ENCODE peak calls at places on chromosome 9, in eight cellular contexts. One of them, this sample, is unnamed. For H3K4me1, the result is how much of the 10 kb centered on the place peaks cover.

GRCh38 chr9:97038551-97038908 is 412 bp downstream of the CTSV start:
- DNase-seq in GM23338: no peak
- DNase-seq in A549: no peak
- DNase-seq in HCT116: no peak
- DNase-seq in SK-N-SH: no peak
- DNase-seq in HepG2: no peak
- DNase-seq in GM12878: no peak
- DNase-seq in K562: no peak
- DNase-seq in this sample: no peak

GRCh38 chr9:127796225-127796813 is 6.4 kb upstream of the FPGS start:
- DNase-seq in GM23338: no peak
- DNase-seq in A549: no peak
- DNase-seq in HCT116: no peak
- DNase-seq in SK-N-SH: no peak
- DNase-seq in HepG2: peak
- DNase-seq in GM12878: no peak
- DNase-seq in K562: no peak
- DNase-seq in this sample: no peak

GRCh38 chr9:90890146-90890545 is 88.5 kb downstream of the SYK start:
- DNase-seq in GM23338: peak
- DNase-seq in A549: peak
- DNase-seq in HCT116: no peak
- DNase-seq in SK-N-SH: peak
- DNase-seq in HepG2: peak
- DNase-seq in GM12878: no peak
- DNase-seq in K562: no peak
- DNase-seq in this sample: no peak

GRCh38 chr9:133768859-133769510 is 30.8 kb upstream of the SARDH start:
- DNase-seq in GM23338: peak
- DNase-seq in A549: no peak
- DNase-seq in HCT116: no peak
- DNase-seq in SK-N-SH: no peak
- DNase-seq in HepG2: peak
- DNase-seq in GM12878: no peak
- DNase-seq in K562: peak
- DNase-seq in this sample: no peak

GRCh38 chr9:13717356-13718057 is 438.0 kb upstream of the MPDZ start:
- DNase-seq in GM23338: no peak
- DNase-seq in A549: no peak
- DNase-seq in HCT116: no peak
- DNase-seq in SK-N-SH: no peak
- DNase-seq in HepG2: no peak
- DNase-seq in GM12878: no peak
- DNase-seq in K562: no peak
- DNase-seq in this sample: no peak

GRCh38 chr9:104915739-104916138 is 12.2 kb downstream of the ABCA1 start:
- DNase-seq in GM23338: no peak
- DNase-seq in A549: no peak
- DNase-seq in HCT116: no peak
- DNase-seq in SK-N-SH: no peak
- DNase-seq in HepG2: no peak
- DNase-seq in GM12878: no peak
- DNase-seq in K562: no peak
- DNase-seq in this sample: no peak

GRCh38 chr9:4097490-4097889 is 202.4 kb downstream of the GLIS3 start:
- DNase-seq in GM23338: no peak
- DNase-seq in A549: no peak
- DNase-seq in HCT116: no peak
- DNase-seq in SK-N-SH: no peak
- DNase-seq in HepG2: no peak
- DNase-seq in GM12878: no peak
- DNase-seq in K562: no peak
- DNase-seq in this sample: no peak

GRCh38 chr9:122468735-122469134 is 9.0 kb downstream of the OR1J1 start:
- DNase-seq in GM23338: no peak
- DNase-seq in A549: no peak
- DNase-seq in HCT116: no peak
- DNase-seq in SK-N-SH: no peak
- DNase-seq in HepG2: no peak
- DNase-seq in GM12878: no peak
- DNase-seq in K562: no peak
- DNase-seq in this sample: no peak

GRCh38 chr9:14372437-14373318 is 58.7 kb upstream of the NFIB start:
- DNase-seq in GM23338: peak
- DNase-seq in A549: peak
- DNase-seq in HCT116: peak
- DNase-seq in SK-N-SH: peak
- DNase-seq in HepG2: peak
- DNase-seq in GM12878: no peak
- DNase-seq in K562: peak
- DNase-seq in this sample: no peak

GRCh38 chr9:17330097-17330496 is 195.3 kb downstream of the CNTLN start:
- DNase-seq in GM23338: no peak
- DNase-seq in A549: no peak
- DNase-seq in HCT116: no peak
- DNase-seq in SK-N-SH: no peak
- DNase-seq in HepG2: no peak
- DNase-seq in GM12878: no peak
- DNase-seq in K562: no peak
- DNase-seq in this sample: no peak

GRCh38 chr9:107020040-107020530 is 157.1 kb downstream of the ZNF462 start:
- DNase-seq in GM23338: peak
- DNase-seq in A549: no peak
- DNase-seq in HCT116: no peak
- DNase-seq in SK-N-SH: no peak
- DNase-seq in HepG2: no peak
- DNase-seq in GM12878: peak
- DNase-seq in K562: no peak
- DNase-seq in this sample: no peak

GRCh38 chr9:130634801-130635200 is 29.6 kb upstream of the PRDM12 start:
- DNase-seq in GM23338: no peak
- DNase-seq in A549: no peak
- DNase-seq in HCT116: no peak
- DNase-seq in SK-N-SH: no peak
- DNase-seq in HepG2: no peak
- DNase-seq in GM12878: no peak
- DNase-seq in K562: no peak
- DNase-seq in this sample: no peak
- TF ChIP-seq REST in GM23338: no peak
- TF ChIP-seq REST in A549: no peak
- TF ChIP-seq REST in HCT116: no peak
- TF ChIP-seq REST in SK-N-SH: no peak
- TF ChIP-seq REST in HepG2: no peak
- TF ChIP-seq REST in GM12878: no peak
- TF ChIP-seq REST in K562: no peak
- TF ChIP-seq REST in this sample: no peak

DNA sequence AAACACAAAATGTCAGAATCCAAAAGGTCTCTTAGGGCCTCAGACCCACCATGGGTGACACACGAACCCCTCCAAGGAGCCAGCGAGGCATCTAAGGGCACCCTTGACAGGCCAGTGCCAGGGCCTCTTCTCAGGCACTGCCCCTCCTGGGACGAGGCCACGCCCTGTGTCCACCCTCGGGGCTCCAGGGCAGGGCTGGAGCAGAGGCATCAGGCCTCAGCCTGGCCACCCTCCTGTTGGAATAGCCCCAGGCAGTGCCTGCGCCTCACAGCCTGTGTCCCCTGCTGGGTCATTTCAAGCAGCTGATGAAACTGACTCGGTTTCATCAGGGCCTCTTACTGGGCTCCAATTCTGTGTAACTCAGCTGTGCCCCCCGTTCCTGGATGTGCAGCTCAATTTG is 32.8 kb upstream of the SUSD3 start:
- DNase-seq in GM23338: no peak
- DNase-seq in A549: no peak
- DNase-seq in HCT116: no peak
- DNase-seq in SK-N-SH: no peak
- DNase-seq in HepG2: no peak
- DNase-seq in GM12878: no peak
- DNase-seq in K562: no peak
- DNase-seq in this sample: no peak
- H3K4me1 ChIP-seq in GM23338: under half
- H3K4me1 ChIP-seq in A549: under half
- H3K4me1 ChIP-seq in HCT116: under half
- H3K4me1 ChIP-seq in SK-N-SH: under half
- H3K4me1 ChIP-seq in HepG2: under half
- H3K4me1 ChIP-seq in GM12878: under half
- H3K4me1 ChIP-seq in K562: under half
- H3K4me1 ChIP-seq in this sample: under half

GRCh38 chr9:72089461-72090130 is 29.2 kb upstream of the C9orf57 start:
- DNase-seq in GM23338: no peak
- DNase-seq in A549: no peak
- DNase-seq in HCT116: no peak
- DNase-seq in SK-N-SH: no peak
- DNase-seq in HepG2: no peak
- DNase-seq in GM12878: no peak
- DNase-seq in K562: no peak
- DNase-seq in this sample: no peak
- TF ChIP-seq REST in GM23338: no peak
- TF ChIP-seq REST in A549: no peak
- TF ChIP-seq REST in HCT116: no peak
- TF ChIP-seq REST in SK-N-SH: no peak
- TF ChIP-seq REST in HepG2: no peak
- TF ChIP-seq REST in GM12878: no peak
- TF ChIP-seq REST in K562: no peak
- TF ChIP-seq REST in this sample: no peak

GRCh38 chr9:91902465-91903125 is 47.4 kb downstream of the ROR2 start:
- DNase-seq in GM23338: no peak
- DNase-seq in A549: no peak
- DNase-seq in HCT116: no peak
- DNase-seq in SK-N-SH: no peak
- DNase-seq in HepG2: no peak
- DNase-seq in GM12878: no peak
- DNase-seq in K562: no peak
- DNase-seq in this sample: no peak

GRCh38 chr9:91897201-91897600 is 52.8 kb downstream of the ROR2 start:
- DNase-seq in GM23338: no peak
- DNase-seq in A549: no peak
- DNase-seq in HCT116: no peak
- DNase-seq in SK-N-SH: no peak
- DNase-seq in HepG2: no peak
- DNase-seq in GM12878: no peak
- DNase-seq in K562: no peak
- DNase-seq in this sample: no peak

GRCh38 chr9:91899611-91900010 is 50.4 kb downstream of the ROR2 start:
- DNase-seq in GM23338: no peak
- DNase-seq in A549: no peak
- DNase-seq in HCT116: no peak
- DNase-seq in SK-N-SH: no peak
- DNase-seq in HepG2: no peak
- DNase-seq in GM12878: no peak
- DNase-seq in K562: no peak
- DNase-seq in this sample: no peak

GRCh38 chr9:91898451-91899433 is 51.3 kb downstream of the ROR2 start:
- DNase-seq in GM23338: peak
- DNase-seq in A549: no peak
- DNase-seq in HCT116: no peak
- DNase-seq in SK-N-SH: peak
- DNase-seq in HepG2: peak
- DNase-seq in GM12878: no peak
- DNase-seq in K562: peak
- DNase-seq in this sample: no peak

DNA sequence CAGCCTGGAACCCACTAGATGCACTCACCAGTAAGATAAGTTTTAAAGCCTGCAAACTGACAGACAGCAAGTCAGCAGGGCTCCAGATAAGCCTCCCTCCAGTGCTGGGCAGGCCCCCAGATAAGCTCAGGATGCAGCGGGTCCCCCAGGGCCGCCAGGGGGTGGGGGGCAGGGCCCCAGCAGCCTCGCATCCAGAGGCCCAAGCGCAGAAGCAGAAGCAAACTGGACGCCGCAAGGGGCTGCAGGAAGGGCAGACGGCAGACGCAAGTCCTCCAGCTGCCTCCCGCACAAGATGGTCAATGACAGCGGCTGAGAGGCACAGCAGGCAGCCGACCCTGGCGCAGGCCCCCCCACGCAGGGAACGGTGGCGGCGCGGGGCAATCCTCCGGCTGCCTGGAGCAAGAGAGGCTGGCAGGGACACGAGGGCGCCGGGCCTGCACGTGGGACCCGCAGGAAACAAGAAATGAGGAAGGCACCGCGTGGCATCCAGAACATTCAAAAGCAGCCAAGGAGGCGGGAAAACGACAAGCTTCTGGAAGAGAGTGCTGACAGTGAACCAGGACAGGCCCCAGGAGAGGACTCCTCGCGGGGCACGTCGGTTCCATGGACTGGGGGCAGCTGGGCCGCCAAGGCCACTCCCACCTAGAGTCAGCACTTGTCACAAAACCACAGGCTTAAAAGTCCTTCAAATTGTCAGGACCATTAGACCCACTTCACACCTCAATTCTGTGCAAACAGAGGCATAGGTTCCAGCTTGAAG is 49.8 kb downstream of the ROR2 start:
- DNase-seq in GM23338: peak
- DNase-seq in A549: no peak
- DNase-seq in HCT116: no peak
- DNase-seq in SK-N-SH: peak
- DNase-seq in HepG2: no peak
- DNase-seq in GM12878: no peak
- DNase-seq in K562: peak
- DNase-seq in this sample: no peak
- H3K4me1 ChIP-seq in GM23338: under half
- H3K4me1 ChIP-seq in A549: under half
- H3K4me1 ChIP-seq in HCT116: under half
- H3K4me1 ChIP-seq in SK-N-SH: under half
- H3K4me1 ChIP-seq in HepG2: under half
- H3K4me1 ChIP-seq in GM12878: under half
- H3K4me1 ChIP-seq in K562: half or more
- H3K4me1 ChIP-seq in this sample: under half

DNA sequence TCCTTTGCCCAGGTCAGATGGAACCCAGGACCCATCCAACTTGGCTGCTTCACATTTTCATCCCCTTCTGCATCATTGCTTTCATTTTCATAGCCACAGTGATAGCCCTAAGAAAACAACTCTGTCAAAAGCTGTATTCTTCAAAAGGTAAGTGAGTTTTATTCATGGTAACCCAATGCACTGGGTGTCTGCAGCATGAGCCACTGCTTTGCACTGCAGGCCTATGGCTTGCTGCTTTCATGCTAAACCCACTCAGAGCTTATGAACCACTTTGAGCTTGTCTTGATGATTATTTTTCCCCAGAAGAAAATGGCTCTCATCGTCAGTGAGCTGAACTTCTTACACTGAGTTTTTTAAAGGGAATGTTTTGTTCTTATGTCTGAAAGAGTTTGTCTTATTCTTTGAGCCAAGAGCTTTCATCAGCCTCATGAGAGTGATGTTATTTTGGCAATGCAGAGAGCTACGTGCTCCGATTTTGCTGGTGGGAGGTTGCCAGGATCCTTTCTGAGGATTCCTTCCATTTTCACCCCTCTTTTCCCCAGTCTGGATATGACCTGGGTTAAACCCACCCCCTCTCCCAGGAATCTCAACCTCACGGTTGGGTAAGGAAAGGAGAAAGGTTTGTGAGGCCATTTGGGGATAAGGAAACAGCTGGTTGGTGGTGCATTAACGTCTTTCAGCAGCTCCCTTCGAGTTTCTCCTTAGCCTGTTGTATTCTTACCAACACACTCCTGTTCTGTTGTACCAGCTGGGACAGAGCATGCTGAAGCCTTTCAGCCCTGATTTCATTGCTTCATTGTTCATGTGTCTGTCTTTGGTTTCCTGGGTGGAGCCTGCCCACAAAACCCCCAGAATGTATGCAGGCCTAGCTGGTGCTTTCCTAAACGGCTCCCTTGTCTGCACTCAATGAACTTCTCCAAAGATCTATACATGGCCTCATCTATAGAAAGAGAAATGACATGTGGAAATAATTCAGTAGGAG is 47.6 kb downstream of the PDCD1LG2 start:
- DNase-seq in GM23338: no peak
- DNase-seq in A549: no peak
- DNase-seq in HCT116: no peak
- DNase-seq in SK-N-SH: no peak
- DNase-seq in HepG2: no peak
- DNase-seq in GM12878: no peak
- DNase-seq in K562: no peak
- DNase-seq in this sample: no peak
- TF ChIP-seq REST in GM23338: no peak
- TF ChIP-seq REST in A549: no peak
- TF ChIP-seq REST in HCT116: no peak
- TF ChIP-seq REST in SK-N-SH: no peak
- TF ChIP-seq REST in HepG2: no peak
- TF ChIP-seq REST in GM12878: no peak
- TF ChIP-seq REST in K562: no peak
- TF ChIP-seq REST in this sample: no peak